ENCODE peak calls at places on chromosomes 12 and 14, in four cellular contexts. One of them, this sample, is unnamed.

GRCh38 chr14:23727566-23728335 is 91.6 kb downstream of the DHRS2 start:
- DNase-seq in cardiac fibroblast: peak
- DNase-seq in AG10803: peak
- DNase-seq in neural progenitor cell: peak
- DNase-seq in this sample: peak

GRCh38 chr14:60649815-60650381 is 621 bp upstream of the SIX1 start:
- DNase-seq in cardiac fibroblast: peak
- DNase-seq in AG10803: no peak
- DNase-seq in neural progenitor cell: peak
- DNase-seq in this sample: peak

GRCh38 chr12:105672576-105672975 is 342.1 kb downstream of the C12orf75 start:
- DNase-seq in cardiac fibroblast: no peak
- DNase-seq in AG10803: peak
- DNase-seq in neural progenitor cell: no peak
- DNase-seq in this sample: no peak

GRCh38 chr12:121712462-121713256 is at the start of gene TMEM120B:
- DNase-seq in cardiac fibroblast: peak
- DNase-seq in AG10803: peak
- DNase-seq in neural progenitor cell: peak
- DNase-seq in this sample: peak

GRCh38 chr12:53380797-53381738 is 1.1 kb downstream of the SP1 start:
- DNase-seq in cardiac fibroblast: peak
- DNase-seq in AG10803: peak
- DNase-seq in neural progenitor cell: peak
- DNase-seq in this sample: peak

GRCh38 chr12:57545809-57546437 is 1.1 kb downstream of the DCTN2 start:
- DNase-seq in cardiac fibroblast: no peak
- DNase-seq in AG10803: no peak
- DNase-seq in neural progenitor cell: no peak
- DNase-seq in this sample: no peak

GRCh38 chr12:108846320-108846719 is 11.1 kb downstream of the SSH1 start:
- DNase-seq in cardiac fibroblast: peak
- DNase-seq in AG10803: peak
- DNase-seq in neural progenitor cell: no peak
- DNase-seq in this sample: peak

GRCh38 chr12:7145671-7146070 is 15.5 kb downstream of the CLSTN3 start:
- DNase-seq in cardiac fibroblast: no peak
- DNase-seq in AG10803: no peak
- DNase-seq in neural progenitor cell: no peak
- DNase-seq in this sample: no peak

GRCh38 chr12:89235189-89235993 is 116.9 kb downstream of the DUSP6 start:
- DNase-seq in cardiac fibroblast: peak
- DNase-seq in AG10803: no peak
- DNase-seq in neural progenitor cell: no peak
- DNase-seq in this sample: no peak

GRCh38 chr12:69266045-69266635 is 26.8 kb downstream of the CPSF6 start:
- DNase-seq in cardiac fibroblast: peak
- DNase-seq in AG10803: peak
- DNase-seq in neural progenitor cell: no peak
- DNase-seq in this sample: peak

GRCh38 chr12:110600254-110600653 is 13.7 kb upstream of the TCTN1 start:
- DNase-seq in cardiac fibroblast: peak
- DNase-seq in AG10803: peak
- DNase-seq in neural progenitor cell: no peak
- DNase-seq in this sample: peak

GRCh38 chr12:132268674-132269073 is 60.7 kb downstream of the GALNT9 start:
- DNase-seq in cardiac fibroblast: no peak
- DNase-seq in AG10803: no peak
- DNase-seq in neural progenitor cell: no peak
- DNase-seq in this sample: no peak

GRCh38 chr12:84856156-84856900 is 56.3 kb downstream of the SLC6A15 start:
- DNase-seq in cardiac fibroblast: peak
- DNase-seq in AG10803: no peak
- DNase-seq in neural progenitor cell: no peak
- DNase-seq in this sample: no peak

GRCh38 chr12:230925-231671 is 17.1 kb upstream of the SLC6A12 start:
- DNase-seq in cardiac fibroblast: no peak
- DNase-seq in AG10803: no peak
- DNase-seq in neural progenitor cell: peak
- DNase-seq in this sample: no peak

GRCh38 chr12:32444895-32445294 is 45.5 kb downstream of the FGD4 start:
- DNase-seq in cardiac fibroblast: peak
- DNase-seq in AG10803: peak
- DNase-seq in neural progenitor cell: peak
- DNase-seq in this sample: peak

GRCh38 chr14:54220697-54221431 is 175.9 kb upstream of the CDKN3 start:
- DNase-seq in cardiac fibroblast: no peak
- DNase-seq in AG10803: no peak
- DNase-seq in neural progenitor cell: no peak
- DNase-seq in this sample: no peak

GRCh38 chr14:65131176-65131765 is 29.0 kb upstream of the MAX start:
- DNase-seq in cardiac fibroblast: peak
- DNase-seq in AG10803: peak
- DNase-seq in neural progenitor cell: no peak
- DNase-seq in this sample: peak

GRCh38 chr14:51442513-51443175 is 202.6 kb downstream of the TMX1 start:
- DNase-seq in cardiac fibroblast: peak
- DNase-seq in AG10803: peak
- DNase-seq in neural progenitor cell: no peak
- DNase-seq in this sample: peak

GRCh38 chr12:128938886-128939285 is 85.6 kb downstream of the GLT1D1 start:
- DNase-seq in cardiac fibroblast: no peak
- DNase-seq in AG10803: no peak
- DNase-seq in neural progenitor cell: no peak
- DNase-seq in this sample: no peak

GRCh38 chr12:43776498-43776897 is 17.7 kb downstream of the IRAK4 start:
- DNase-seq in cardiac fibroblast: peak
- DNase-seq in AG10803: peak
- DNase-seq in neural progenitor cell: peak
- DNase-seq in this sample: peak

GRCh38 chr12:6570264-6570887 is 2.3 kb upstream of the NOP2 start:
- DNase-seq in cardiac fibroblast: peak
- DNase-seq in AG10803: peak
- DNase-seq in neural progenitor cell: peak
- DNase-seq in this sample: peak

GRCh38 chr12:84910549-84911241 is 1.9 kb downstream of the SLC6A15 start:
- DNase-seq in cardiac fibroblast: peak
- DNase-seq in AG10803: peak
- DNase-seq in neural progenitor cell: peak
- DNase-seq in this sample: peak

GRCh38 chr12:131985145-131985875 is 35.6 kb downstream of the EP400 start:
- DNase-seq in cardiac fibroblast: no peak
- DNase-seq in AG10803: no peak
- DNase-seq in neural progenitor cell: no peak
- DNase-seq in this sample: no peak

GRCh38 chr12:70040141-70040540 is 203.1 kb upstream of the CNOT2 start:
- DNase-seq in cardiac fibroblast: peak
- DNase-seq in AG10803: peak
- DNase-seq in neural progenitor cell: no peak
- DNase-seq in this sample: peak

GRCh38 chr14:68655021-68655811 is 137.7 kb downstream of the ZFP36L1 start:
- DNase-seq in cardiac fibroblast: no peak
- DNase-seq in AG10803: no peak
- DNase-seq in neural progenitor cell: no peak
- DNase-seq in this sample: no peak

GRCh38 chr14:79783061-79783460 is 428.2 kb downstream of the DIO2 start:
- DNase-seq in cardiac fibroblast: no peak
- DNase-seq in AG10803: no peak
- DNase-seq in neural progenitor cell: no peak
- DNase-seq in this sample: no peak

GRCh38 chr12:72028966-72029365 is 90.3 kb downstream of the TPH2 start:
- DNase-seq in cardiac fibroblast: no peak
- DNase-seq in AG10803: no peak
- DNase-seq in neural progenitor cell: no peak
- DNase-seq in this sample: no peak

GRCh38 chr12:67676624-67677023 is 28.1 kb downstream of the DYRK2 start:
- DNase-seq in cardiac fibroblast: peak
- DNase-seq in AG10803: peak
- DNase-seq in neural progenitor cell: no peak
- DNase-seq in this sample: no peak

GRCh38 chr14:48349689-48350088 is 674.3 kb upstream of the MDGA2 start:
- DNase-seq in cardiac fibroblast: no peak
- DNase-seq in AG10803: no peak
- DNase-seq in neural progenitor cell: no peak
- DNase-seq in this sample: no peak

GRCh38 chr14:101196795-101197590 is 293.5 kb upstream of the RTL1 start:
- DNase-seq in cardiac fibroblast: no peak
- DNase-seq in AG10803: no peak
- DNase-seq in neural progenitor cell: peak
- DNase-seq in this sample: no peak

GRCh38 chr12:40622246-40622838 is 69.9 kb upstream of the CNTN1 start:
- DNase-seq in cardiac fibroblast: peak
- DNase-seq in AG10803: peak
- DNase-seq in neural progenitor cell: peak
- DNase-seq in this sample: peak

GRCh38 chr12:32115404-32116104 is 8.9 kb downstream of the BICD1 start:
- DNase-seq in cardiac fibroblast: peak
- DNase-seq in AG10803: peak
- DNase-seq in neural progenitor cell: no peak
- DNase-seq in this sample: peak

GRCh38 chr14:85416771-85417170 is 113.2 kb upstream of the FLRT2 start:
- DNase-seq in cardiac fibroblast: peak
- DNase-seq in AG10803: peak
- DNase-seq in neural progenitor cell: no peak
- DNase-seq in this sample: peak

GRCh38 chr14:61196792-61197191 is 84.3 kb downstream of the TMEM30B start:
- DNase-seq in cardiac fibroblast: no peak
- DNase-seq in AG10803: peak
- DNase-seq in neural progenitor cell: no peak
- DNase-seq in this sample: no peak

GRCh38 chr14:73022051-73022450 is 4.9 kb downstream of the ZFYVE1 start:
- DNase-seq in cardiac fibroblast: no peak
- DNase-seq in AG10803: no peak
- DNase-seq in neural progenitor cell: no peak
- DNase-seq in this sample: no peak
- H3K4me3 ChIP-seq in cardiac fibroblast: no peak
- H3K4me3 ChIP-seq in AG10803: no peak
- H3K4me3 ChIP-seq in neural progenitor cell: no peak
- H3K4me3 ChIP-seq in this sample: no peak

DNA sequence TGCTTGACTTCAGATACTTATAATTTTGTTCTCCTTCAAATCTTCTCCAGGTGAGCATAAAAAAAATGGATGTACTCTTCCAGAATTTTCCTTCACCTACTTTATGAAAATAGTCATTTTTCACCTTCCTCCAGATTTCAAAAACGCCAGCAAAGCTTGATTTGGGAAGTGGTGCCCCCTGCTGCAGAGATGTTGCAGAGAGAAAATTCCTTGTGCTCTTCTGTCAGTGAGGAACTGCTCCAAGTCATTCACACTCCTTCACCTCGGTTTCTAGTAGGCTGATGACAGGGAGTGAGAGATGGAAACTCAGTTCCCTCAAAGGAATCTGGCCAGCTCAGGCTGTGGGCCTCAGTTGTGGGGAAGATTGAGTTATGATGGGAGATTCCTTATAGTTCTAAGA is 24.2 kb upstream of the RNASE3 start:
- DNase-seq in cardiac fibroblast: peak
- DNase-seq in AG10803: no peak
- DNase-seq in neural progenitor cell: peak
- DNase-seq in this sample: peak
- TF ChIP-seq CTCF in cardiac fibroblast: peak
- TF ChIP-seq CTCF in AG10803: peak
- TF ChIP-seq CTCF in neural progenitor cell: peak
- TF ChIP-seq CTCF in this sample: peak

DNA sequence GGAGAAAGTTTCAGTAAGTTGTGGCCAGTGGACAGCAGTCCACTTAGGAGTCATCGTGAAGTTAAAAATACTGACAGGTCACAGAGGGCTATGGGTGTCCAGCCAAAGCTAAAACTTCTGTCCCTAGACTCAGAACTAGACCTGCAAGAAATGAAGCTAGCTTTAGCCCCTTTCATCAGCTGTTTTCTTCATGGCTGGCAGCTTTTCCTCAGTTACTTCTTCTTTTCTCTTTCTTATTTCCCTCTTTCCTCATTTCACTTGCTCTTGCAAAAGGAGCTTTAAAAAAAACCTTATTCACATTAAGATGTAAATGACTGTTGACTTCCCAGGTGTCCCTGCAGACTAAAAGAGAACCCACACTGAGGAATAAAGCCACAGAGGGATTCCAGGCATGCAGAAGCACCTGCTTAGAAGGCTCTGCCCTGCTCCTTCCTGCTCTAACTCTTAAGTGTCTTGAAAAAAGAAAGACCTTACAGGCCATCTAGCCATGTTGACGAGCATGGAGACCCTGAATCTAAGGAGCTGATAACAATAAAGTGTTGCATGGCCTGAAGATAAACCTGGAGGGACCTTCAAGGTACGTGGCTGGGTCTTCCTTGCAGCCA is 69.7 kb upstream of the CCND2 start:
- DNase-seq in cardiac fibroblast: no peak
- DNase-seq in AG10803: no peak
- DNase-seq in neural progenitor cell: no peak
- DNase-seq in this sample: no peak
- H3K4me3 ChIP-seq in cardiac fibroblast: no peak
- H3K4me3 ChIP-seq in AG10803: no peak
- H3K4me3 ChIP-seq in neural progenitor cell: no peak
- H3K4me3 ChIP-seq in this sample: no peak

DNA sequence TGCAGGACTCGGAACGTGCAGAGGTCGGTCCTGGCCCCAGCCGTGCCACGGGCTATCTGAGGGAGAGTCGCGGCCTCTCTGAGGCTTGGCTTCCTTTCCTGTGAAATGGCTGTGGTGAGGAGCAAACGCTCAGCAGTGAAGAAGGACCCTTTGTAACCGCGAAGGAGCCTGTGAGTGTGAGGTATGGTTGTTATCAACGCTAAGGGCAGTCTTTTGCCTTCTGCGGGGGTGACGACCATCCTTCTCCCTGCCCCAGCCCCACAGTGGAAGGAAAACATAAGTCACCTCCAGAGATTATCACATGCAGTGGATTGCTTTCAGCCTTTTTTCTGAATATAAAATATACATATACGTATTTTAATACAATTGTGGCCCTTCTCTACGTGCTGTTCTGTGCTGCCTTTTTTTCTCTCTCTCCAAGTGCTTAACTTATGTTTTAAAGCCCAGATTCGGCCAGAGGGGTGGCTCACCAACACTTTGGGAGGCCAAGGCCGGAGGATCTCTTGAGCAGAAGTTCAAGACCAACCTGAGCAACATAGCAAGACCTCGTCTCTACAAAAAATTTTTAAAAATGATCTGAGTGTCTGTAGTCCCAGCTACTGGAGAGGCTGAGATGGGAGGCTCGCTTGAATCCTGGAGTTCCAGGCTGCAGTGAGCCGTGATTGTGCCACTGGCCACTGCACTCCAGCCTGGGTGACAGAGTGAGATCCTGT is 17.4 kb downstream of the TAMALIN start:
- DNase-seq in cardiac fibroblast: no peak
- DNase-seq in AG10803: no peak
- DNase-seq in neural progenitor cell: no peak
- DNase-seq in this sample: no peak
- TF ChIP-seq CTCF in cardiac fibroblast: no peak
- TF ChIP-seq CTCF in AG10803: no peak
- TF ChIP-seq CTCF in neural progenitor cell: no peak
- TF ChIP-seq CTCF in this sample: no peak

This sample was measured in fibroblast of the aortic adventitia.